ENCODE peak calls at places on chromosome 17, in seven cellular contexts. I, S, Z, G, E, T and A are unnamed samples.

GRCh38 chr17:43389022-43389947 is 9.5 kb upstream of the ARL4D start:
- DNase-seq in I (peak; percentile 79), S (no peak), Z (peak; percentile 90), G (peak; percentile 87), E (peak; percentile 83), T (peak; percentile 84), A (peak; percentile 26)

GRCh38 chr17:7173687-7174602 is 5.2 kb downstream of the ASGR1 start:
- DNase-seq in I (no peak), S (no peak), Z (no peak), G (peak; percentile 58), E (no peak), T (no peak), A (peak; percentile 41)

GRCh38 chr17:43908111-43908721 is 880 bp upstream of the MPP2 start:
- DNase-seq in I (peak; percentile 74), S (peak; percentile 93), Z (no peak), G (peak; percentile 62), E (peak; percentile 82), T (peak; percentile 71), A (no peak)

GRCh38 chr17:29855686-29856085 is 74.3 kb downstream of the SSH2 start:
- DNase-seq in I (peak; percentile 65), S (no peak), Z (no peak), G (no peak), E (no peak), T (peak; percentile 77), A (no peak)

GRCh38 chr17:50057521-50057991 is 1.6 kb downstream of the ITGA3 start:
- DNase-seq in I (no peak), S (no peak), Z (no peak), G (no peak), E (no peak), T (no peak), A (no peak)

GRCh38 chr17:10197721-10198508 is 491 bp downstream of the GAS7 start:
- DNase-seq in I (no peak), S (no peak), Z (no peak), G (peak; percentile 19), E (no peak), T (no peak), A (peak; percentile 47)

GRCh38 chr17:65936013-65936412 is 255.9 kb downstream of the CEP112 start:
- DNase-seq in I (peak; percentile 33), S (no peak), Z (no peak), G (no peak), E (no peak), T (peak; percentile 79), A (no peak)

GRCh38 chr17:66661411-66661843 is 173.5 kb upstream of the CACNG5 start:
- DNase-seq in I (no peak), S (no peak), Z (no peak), G (no peak), E (no peak), T (peak; percentile 81), A (no peak)

GRCh38 chr17:2433696-2434095 is 32.8 kb upstream of the MNT start:
- DNase-seq in I (no peak), S (no peak), Z (no peak), G (no peak), E (no peak), T (peak; percentile 18), A (no peak)

GRCh38 chr17:75897076-75898019 is 597 bp upstream of the TRIM65 start:
- DNase-seq in I (no peak), S (no peak), Z (no peak), G (peak; percentile 46), E (peak; percentile 56), T (no peak), A (no peak)

GRCh38 chr17:80195671-80196529 is 24.2 kb downstream of the SGSH start:
- DNase-seq in I (no peak), S (no peak), Z (peak; percentile 61), G (peak; percentile 39), E (no peak), T (peak; percentile 33), A (no peak)

GRCh38 chr17:66527335-66527734 is 224.9 kb downstream of the PRKCA start:
- DNase-seq in I (no peak), S (no peak), Z (no peak), G (no peak), E (no peak), T (no peak), A (no peak)

GRCh38 chr17:19287651-19288050 is 50.5 kb downstream of the EPN2 start:
- DNase-seq in I (no peak), S (no peak), Z (no peak), G (no peak), E (no peak), T (no peak), A (no peak)

GRCh38 chr17:2179615-2180295 is 123.8 kb downstream of the SMG6 start:
- DNase-seq in I (peak; percentile 96), S (no peak), Z (no peak), G (peak; percentile 78), E (peak; percentile 89), T (peak; percentile 98), A (no peak)

GRCh38 chr17:6449307-6449706 is 5.1 kb downstream of the PIMREG start:
- DNase-seq in I (no peak), S (no peak), Z (no peak), G (no peak), E (no peak), T (no peak), A (no peak)

GRCh38 chr17:6047966-6048365 is 22.2 kb upstream of the WSCD1 start:
- DNase-seq in I (peak; percentile 48), S (no peak), Z (no peak), G (no peak), E (no peak), T (no peak), A (no peak)

GRCh38 chr17:31490991-31491793 is 99.7 kb downstream of the RAB11FIP4 start:
- DNase-seq in I (no peak), S (no peak), Z (peak; percentile 79), G (no peak), E (no peak), T (no peak), A (no peak)

GRCh38 chr17:39118674-39119419 is 32.6 kb downstream of the PLXDC1 start:
- DNase-seq in I (no peak), S (no peak), Z (peak; percentile 65), G (no peak), E (no peak), T (no peak), A (no peak)

GRCh38 chr17:20300399-20301037 is 166.8 kb downstream of the LGALS9B start:
- DNase-seq in I (no peak), S (no peak), Z (no peak), G (no peak), E (peak; percentile 45), T (peak; percentile 63), A (no peak)
- TF ChIP-seq CTCF in I (no peak), S (no peak), Z (no peak), G (no peak), E (no peak), T (no peak), A (no peak)

GRCh38 chr17:82101767-82102679 is 4.0 kb upstream of the FASN start:
- DNase-seq in I (no peak), S (no peak), Z (no peak), G (peak; percentile 35), E (peak; percentile 20), T (no peak), A (no peak)
- TF ChIP-seq CTCF in I (no peak), S (no peak), Z (no peak), G (no peak), E (no peak), T (no peak), A (no peak)

DNA sequence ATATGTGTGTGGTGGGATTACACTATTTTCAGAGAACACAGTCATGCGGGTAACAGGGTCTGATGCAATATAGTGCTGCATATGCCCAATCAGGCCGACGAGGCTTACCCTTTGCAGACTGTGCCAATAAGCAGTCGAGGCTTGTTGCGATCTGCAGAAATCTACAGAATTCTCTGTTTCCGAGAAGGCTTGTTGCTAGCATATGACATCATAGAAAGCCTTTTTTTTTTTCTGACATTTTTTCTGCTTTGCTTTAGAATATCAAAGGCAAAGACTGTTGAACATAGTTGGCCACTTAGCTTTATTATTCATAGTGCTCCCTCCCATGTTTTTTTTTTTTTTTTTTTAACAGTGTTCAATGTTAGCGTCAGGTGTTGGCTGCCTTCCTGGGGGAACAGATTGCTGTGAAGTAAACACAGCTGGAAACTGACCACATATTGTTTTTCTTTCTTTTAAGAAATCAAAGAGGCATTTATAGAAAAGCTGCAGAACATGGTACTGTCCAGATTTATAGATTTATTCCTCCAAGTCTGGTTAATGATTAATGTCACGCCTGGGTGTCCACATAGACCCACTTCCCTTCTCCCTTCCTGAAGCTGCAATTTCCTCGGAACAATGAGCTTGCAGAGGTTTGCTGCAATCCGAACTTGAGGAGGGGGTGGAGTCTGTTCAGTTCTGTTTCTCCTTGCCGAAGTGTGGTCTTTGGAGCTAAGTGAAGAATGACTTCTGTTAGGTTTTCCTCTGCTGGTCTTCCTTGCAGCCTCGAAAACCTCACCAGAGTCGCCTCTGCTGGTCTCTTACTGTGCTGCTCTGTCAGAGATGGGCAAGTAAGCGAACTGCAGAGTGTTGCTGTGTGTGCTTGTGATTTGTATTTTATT is 87.3 kb downstream of the MAP2K6 start:
- DNase-seq in I (no peak), S (no peak), Z (no peak), G (peak; percentile 34), E (peak; percentile 20), T (peak; percentile 55), A (peak; percentile 14)
- TF ChIP-seq CTCF in I (no peak), S (no peak), Z (no peak), G (no peak), E (no peak), T (no peak), A (no peak)

GRCh38 chr17:72826602-72827001 is 265.9 kb downstream of the SLC39A11 start:
- DNase-seq in I (peak; percentile 24), S (no peak), Z (no peak), G (no peak), E (no peak), T (peak; percentile 73), A (no peak)
- TF ChIP-seq CTCF in I (no peak), S (no peak), Z (no peak), G (no peak), E (no peak), T (peak; percentile 30), A (no peak)

DNA sequence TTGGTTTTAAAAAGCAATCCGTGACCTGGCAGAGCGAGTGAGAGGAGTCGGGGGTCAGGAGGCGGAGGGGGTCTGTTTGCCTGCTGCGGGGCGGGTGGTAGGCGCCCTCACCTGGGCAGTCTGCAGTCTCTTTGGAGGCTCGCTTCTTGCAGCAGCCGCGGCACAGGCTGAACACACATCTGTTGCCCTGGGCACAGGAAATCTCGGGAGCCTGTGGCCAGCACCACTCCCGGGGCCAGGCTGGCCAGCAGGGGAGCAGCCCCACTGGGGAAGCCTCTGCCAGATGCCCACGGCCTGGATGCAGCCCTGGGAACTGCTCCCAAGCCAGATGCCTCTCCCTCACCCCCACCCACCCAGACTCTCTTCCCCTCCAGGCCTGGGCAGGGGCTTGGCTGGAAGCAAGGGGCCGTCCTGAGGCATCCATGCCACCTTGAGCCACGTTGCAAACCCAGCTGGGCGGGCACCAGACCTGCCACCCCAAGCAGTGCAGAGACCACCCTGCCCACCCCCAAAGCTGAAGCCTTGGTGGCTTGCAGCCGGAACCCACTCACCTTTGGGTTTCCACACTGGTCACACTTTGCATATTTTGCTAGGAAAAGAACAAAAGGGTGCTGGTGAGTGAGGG is 6.6 kb downstream of the GPS1 start:
- DNase-seq in I (no peak), S (no peak), Z (no peak), G (peak; percentile 11), E (no peak), T (no peak), A (no peak)
- TF ChIP-seq CTCF in I (no peak), S (no peak), Z (no peak), G (no peak), E (no peak), T (no peak), A (no peak)

GRCh38 chr17:56247816-56248215 is 94.5 kb downstream of the ANKFN1 start:
- DNase-seq in I (no peak), S (no peak), Z (no peak), G (no peak), E (no peak), T (no peak), A (no peak)
- TF ChIP-seq CTCF in I (no peak), S (no peak), Z (no peak), G (no peak), E (no peak), T (no peak), A (no peak)